ENCODE peak calls at places on chromosomes 1 and 21, in eight cellular contexts. One of them, this sample, is unnamed.

GRCh38 chr1:26799479-26800133 is 11.9 kb downstream of the PIGV start:
- DNase-seq in lung: no peak
- DNase-seq in lower lobe of right lung: no peak
- DNase-seq in epithelial cell of esophagus: peak; percentile 85
- DNase-seq in cardiac muscle cell: peak; percentile 94
- DNase-seq in hepatocyte: peak; percentile 47
- DNase-seq in K562: peak; percentile 55
- DNase-seq in endodermal cell: peak; percentile 65
- DNase-seq in this sample: peak; percentile 58

GRCh38 chr1:9473032-9473792 is 66.1 kb upstream of the SLC25A33 start:
- DNase-seq in endodermal cell: peak; percentile 87
- DNase-seq in lung: peak; percentile 58
- DNase-seq in lower lobe of right lung: peak; percentile 55
- DNase-seq in K562: peak; percentile 59
- DNase-seq in cardiac muscle cell: peak; percentile 89
- DNase-seq in hepatocyte: peak; percentile 91
- DNase-seq in epithelial cell of esophagus: peak; percentile 97
- DNase-seq in this sample: peak; percentile 90

GRCh38 chr1:64608015-64608650 is 136.7 kb upstream of the RAVER2 start:
- DNase-seq in lung: no peak
- DNase-seq in endodermal cell: no peak
- DNase-seq in epithelial cell of esophagus: no peak
- DNase-seq in lower lobe of right lung: no peak
- DNase-seq in K562: no peak
- DNase-seq in cardiac muscle cell: no peak
- DNase-seq in hepatocyte: no peak
- DNase-seq in this sample: no peak

GRCh38 chr1:63264161-63264560 is 58.2 kb upstream of the FOXD3 start:
- DNase-seq in epithelial cell of esophagus: no peak
- DNase-seq in lower lobe of right lung: no peak
- DNase-seq in cardiac muscle cell: no peak
- DNase-seq in K562: no peak
- DNase-seq in endodermal cell: no peak
- DNase-seq in lung: no peak
- DNase-seq in hepatocyte: no peak
- DNase-seq in this sample: no peak

GRCh38 chr1:174676856-174677255 is 229.1 kb downstream of the GPR52 start:
- DNase-seq in lung: no peak
- DNase-seq in K562: no peak
- DNase-seq in epithelial cell of esophagus: no peak
- DNase-seq in lower lobe of right lung: no peak
- DNase-seq in hepatocyte: no peak
- DNase-seq in cardiac muscle cell: no peak
- DNase-seq in endodermal cell: no peak
- DNase-seq in this sample: no peak

GRCh38 chr1:66436378-66437135 is 97.4 kb upstream of the SGIP1 start:
- DNase-seq in lower lobe of right lung: no peak
- DNase-seq in cardiac muscle cell: peak; percentile 70
- DNase-seq in epithelial cell of esophagus: peak; percentile 96
- DNase-seq in lung: no peak
- DNase-seq in K562: no peak
- DNase-seq in endodermal cell: peak; percentile 54
- DNase-seq in hepatocyte: no peak
- DNase-seq in this sample: no peak

GRCh38 chr1:230105754-230106625 is 39.0 kb downstream of the GALNT2 start:
- DNase-seq in lung: peak; percentile 49
- DNase-seq in endodermal cell: no peak
- DNase-seq in hepatocyte: peak; percentile 73
- DNase-seq in K562: no peak
- DNase-seq in cardiac muscle cell: peak; percentile 86
- DNase-seq in epithelial cell of esophagus: peak; percentile 83
- DNase-seq in lower lobe of right lung: no peak
- DNase-seq in this sample: no peak

GRCh38 chr1:90707363-90707710 is 9.8 kb downstream of the BARHL2 start:
- DNase-seq in endodermal cell: peak; percentile 98
- DNase-seq in lower lobe of right lung: peak; percentile 70
- DNase-seq in cardiac muscle cell: peak; percentile 61
- DNase-seq in K562: peak; percentile 46
- DNase-seq in epithelial cell of esophagus: peak; percentile 69
- DNase-seq in hepatocyte: peak; percentile 91
- DNase-seq in lung: peak; percentile 60
- DNase-seq in this sample: no peak

GRCh38 chr1:86156571-86157455 is at the start of gene COL24A1:
- DNase-seq in lower lobe of right lung: peak; percentile 58
- DNase-seq in epithelial cell of esophagus: peak; percentile 53
- DNase-seq in cardiac muscle cell: peak; percentile 73
- DNase-seq in endodermal cell: peak; percentile 92
- DNase-seq in hepatocyte: peak; percentile 69
- DNase-seq in lung: peak; percentile 31
- DNase-seq in K562: peak; percentile 14
- DNase-seq in this sample: peak; percentile 22

GRCh38 chr1:217140041-217140901 is 417.0 kb upstream of the ESRRG start:
- DNase-seq in lung: no peak
- DNase-seq in cardiac muscle cell: no peak
- DNase-seq in K562: no peak
- DNase-seq in epithelial cell of esophagus: no peak
- DNase-seq in lower lobe of right lung: no peak
- DNase-seq in endodermal cell: peak; percentile 80
- DNase-seq in hepatocyte: no peak
- DNase-seq in this sample: no peak

GRCh38 chr1:177181280-177181630 is 10.5 kb downstream of the BRINP2 start:
- DNase-seq in epithelial cell of esophagus: no peak
- DNase-seq in hepatocyte: no peak
- DNase-seq in K562: peak; percentile 8
- DNase-seq in lower lobe of right lung: no peak
- DNase-seq in lung: no peak
- DNase-seq in cardiac muscle cell: no peak
- DNase-seq in endodermal cell: peak; percentile 72
- DNase-seq in this sample: no peak

GRCh38 chr1:240099748-240100147 is 8.1 kb downstream of the FMN2 start:
- DNase-seq in lung: no peak
- DNase-seq in endodermal cell: no peak
- DNase-seq in hepatocyte: no peak
- DNase-seq in epithelial cell of esophagus: no peak
- DNase-seq in lower lobe of right lung: no peak
- DNase-seq in cardiac muscle cell: no peak
- DNase-seq in K562: no peak
- DNase-seq in this sample: no peak

GRCh38 chr1:8070381-8070811 is 44.3 kb upstream of the ERRFI1 start:
- DNase-seq in endodermal cell: no peak
- DNase-seq in cardiac muscle cell: no peak
- DNase-seq in epithelial cell of esophagus: peak; percentile 97
- DNase-seq in hepatocyte: peak; percentile 77
- DNase-seq in K562: no peak
- DNase-seq in lower lobe of right lung: no peak
- DNase-seq in lung: peak; percentile 66
- DNase-seq in this sample: no peak

GRCh38 chr21:26433386-26433785 is 139.7 kb downstream of the CYYR1 start:
- DNase-seq in lung: no peak
- DNase-seq in cardiac muscle cell: no peak
- DNase-seq in hepatocyte: no peak
- DNase-seq in epithelial cell of esophagus: no peak
- DNase-seq in K562: no peak
- DNase-seq in endodermal cell: no peak
- DNase-seq in lower lobe of right lung: no peak
- DNase-seq in this sample: no peak

GRCh38 chr1:47658161-47658920 is 220.5 kb downstream of the FOXD2 start:
- DNase-seq in lung: no peak
- DNase-seq in epithelial cell of esophagus: no peak
- DNase-seq in endodermal cell: peak; percentile 17
- DNase-seq in lower lobe of right lung: no peak
- DNase-seq in cardiac muscle cell: no peak
- DNase-seq in K562: no peak
- DNase-seq in hepatocyte: no peak
- DNase-seq in this sample: no peak

GRCh38 chr1:173608503-173609216 is 5.8 kb upstream of the SLC9C2 start:
- DNase-seq in lung: no peak
- DNase-seq in lower lobe of right lung: no peak
- DNase-seq in cardiac muscle cell: no peak
- DNase-seq in endodermal cell: no peak
- DNase-seq in hepatocyte: no peak
- DNase-seq in K562: peak; percentile 22
- DNase-seq in epithelial cell of esophagus: no peak
- DNase-seq in this sample: no peak

DNA sequence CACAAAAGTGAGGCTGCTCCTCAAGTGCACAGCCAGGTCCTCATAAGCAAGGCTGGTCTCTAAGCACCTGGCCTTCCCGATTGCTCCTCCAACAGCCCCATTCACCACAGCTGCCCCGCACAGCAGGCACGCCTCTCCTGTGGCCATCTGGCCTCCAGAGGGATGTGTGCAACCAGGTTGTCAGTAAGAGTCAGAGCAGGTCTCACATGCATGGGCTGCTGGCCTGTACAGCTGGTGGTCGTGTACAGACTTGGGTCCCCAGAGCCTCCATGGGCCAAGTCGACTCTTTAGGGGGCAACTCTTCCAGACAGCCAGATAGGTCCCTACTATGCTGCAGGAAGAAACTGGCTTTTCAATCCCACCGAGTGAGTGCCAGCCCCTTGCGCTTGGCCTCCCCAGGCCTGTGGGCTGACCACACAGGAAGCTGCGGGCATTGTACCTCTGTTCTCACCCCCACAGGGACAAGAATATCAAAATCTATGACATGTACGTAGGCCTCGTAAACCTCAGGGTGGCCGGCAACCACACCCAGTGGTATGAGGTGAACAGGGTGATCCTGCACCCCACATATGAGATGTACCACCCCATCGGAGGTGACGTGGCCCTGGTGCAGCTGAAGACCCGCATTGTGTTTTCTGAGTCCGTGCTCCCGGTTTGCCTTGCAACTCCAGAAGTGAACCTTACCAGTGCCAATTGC is 1.4 kb downstream of the PRSS38 start:
- DNase-seq in endodermal cell: no peak
- DNase-seq in lower lobe of right lung: no peak
- DNase-seq in hepatocyte: no peak
- DNase-seq in epithelial cell of esophagus: no peak
- DNase-seq in lung: no peak
- DNase-seq in cardiac muscle cell: no peak
- DNase-seq in K562: no peak
- DNase-seq in this sample: no peak
- H3K4me3 ChIP-seq in endodermal cell: no peak overlapping the region
- H3K4me3 ChIP-seq in lower lobe of right lung: no peak overlapping the region
- H3K4me3 ChIP-seq in hepatocyte: no peak overlapping the region
- H3K4me3 ChIP-seq in epithelial cell of esophagus: no peak overlapping the region
- H3K4me3 ChIP-seq in lung: no peak overlapping the region
- H3K4me3 ChIP-seq in cardiac muscle cell: no peak overlapping the region
- H3K4me3 ChIP-seq in K562: no peak overlapping the region
- H3K4me3 ChIP-seq in this sample: no peak overlapping the region

GRCh38 chr1:195939844-195940243 is 668.4 kb downstream of the KCNT2 start:
- DNase-seq in hepatocyte: peak; percentile 10
- DNase-seq in lung: no peak
- DNase-seq in lower lobe of right lung: no peak
- DNase-seq in epithelial cell of esophagus: peak; percentile 57
- DNase-seq in cardiac muscle cell: no peak
- DNase-seq in endodermal cell: peak; percentile 72
- DNase-seq in K562: peak; percentile 15
- DNase-seq in this sample: no peak
- TF ChIP-seq CTCF in hepatocyte: peak; percentile 22
- TF ChIP-seq CTCF in lung: no peak
- TF ChIP-seq CTCF in lower lobe of right lung: no peak
- TF ChIP-seq CTCF in epithelial cell of esophagus: peak; percentile 71
- TF ChIP-seq CTCF in cardiac muscle cell: no peak
- TF ChIP-seq CTCF in endodermal cell: peak; percentile 71
- TF ChIP-seq CTCF in K562: peak; percentile 38
- TF ChIP-seq CTCF in this sample: no peak

DNA sequence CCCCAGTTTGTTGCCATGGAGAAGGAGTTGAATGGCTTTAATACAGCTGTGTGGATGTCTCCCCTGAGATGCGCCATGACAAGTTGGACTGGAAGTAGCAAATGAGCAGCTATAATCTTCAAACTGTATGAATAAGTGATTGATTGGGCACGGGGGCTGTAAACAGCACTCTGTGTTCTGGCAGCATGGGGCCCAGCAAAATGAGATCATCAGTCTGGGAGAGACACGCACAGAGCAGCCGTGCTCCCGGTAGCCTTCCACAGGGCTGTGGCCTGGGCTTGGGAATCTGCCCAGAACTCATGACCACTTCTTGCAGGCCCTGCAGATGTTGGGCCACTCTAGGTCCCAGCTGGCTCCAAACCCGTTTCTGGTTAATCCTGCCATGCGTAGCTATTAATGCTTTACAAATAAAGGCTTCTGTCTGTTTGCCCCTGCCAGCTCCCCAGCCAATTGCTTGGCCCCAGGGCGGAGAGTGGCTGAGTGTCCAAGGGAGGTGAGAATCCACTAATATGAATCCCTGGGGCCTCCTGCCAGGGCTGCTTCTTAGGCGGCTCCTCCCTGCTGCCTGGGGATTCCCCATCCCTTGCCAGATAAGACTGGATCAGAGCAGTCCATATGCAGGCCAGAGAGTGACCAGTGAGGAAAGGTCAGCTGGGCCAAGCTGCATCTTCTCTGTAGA is 642.9 kb downstream of the AJAP1 start:
- DNase-seq in hepatocyte: no peak
- DNase-seq in lung: no peak
- DNase-seq in epithelial cell of esophagus: no peak
- DNase-seq in cardiac muscle cell: no peak
- DNase-seq in endodermal cell: no peak
- DNase-seq in K562: no peak
- DNase-seq in lower lobe of right lung: no peak
- DNase-seq in this sample: no peak
- H3K4me3 ChIP-seq in hepatocyte: no peak overlapping the region
- H3K4me3 ChIP-seq in lung: no peak overlapping the region
- H3K4me3 ChIP-seq in epithelial cell of esophagus: no peak overlapping the region
- H3K4me3 ChIP-seq in cardiac muscle cell: no peak overlapping the region
- H3K4me3 ChIP-seq in endodermal cell: no peak overlapping the region
- H3K4me3 ChIP-seq in K562: no peak overlapping the region
- H3K4me3 ChIP-seq in lower lobe of right lung: no peak overlapping the region
- H3K4me3 ChIP-seq in this sample: no peak overlapping the region

DNA sequence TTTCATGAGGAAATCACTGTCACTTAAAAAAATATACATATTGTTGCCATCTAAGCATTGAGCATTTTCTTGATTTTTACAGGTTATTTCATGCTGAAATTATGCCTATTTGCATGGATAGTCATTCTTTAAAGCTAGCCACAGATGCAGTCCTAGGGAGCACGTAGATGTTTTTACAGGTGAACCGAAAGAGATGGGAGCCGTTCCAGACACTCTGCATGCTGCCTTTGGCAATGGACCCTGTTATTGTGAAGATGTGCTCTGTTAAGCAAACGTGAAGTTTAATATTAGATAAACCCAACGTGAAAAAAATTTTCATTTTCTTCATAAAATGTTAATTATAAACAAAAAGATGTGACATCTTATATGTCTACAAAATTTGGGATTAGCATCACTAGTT is 7.1 kb downstream of the PROX1 start:
- DNase-seq in lower lobe of right lung: no peak
- DNase-seq in cardiac muscle cell: no peak
- DNase-seq in K562: no peak
- DNase-seq in lung: no peak
- DNase-seq in epithelial cell of esophagus: no peak
- DNase-seq in hepatocyte: no peak
- DNase-seq in endodermal cell: no peak
- DNase-seq in this sample: no peak
- TF ChIP-seq CTCF in lower lobe of right lung: no peak
- TF ChIP-seq CTCF in cardiac muscle cell: no peak
- TF ChIP-seq CTCF in K562: no peak
- TF ChIP-seq CTCF in lung: no peak
- TF ChIP-seq CTCF in epithelial cell of esophagus: no peak
- TF ChIP-seq CTCF in hepatocyte: no peak
- TF ChIP-seq CTCF in endodermal cell: no peak
- TF ChIP-seq CTCF in this sample: no peak

This sample was measured in uterus.